ENCODE peak calls at places on chromosomes 12 and 14, in five cellular contexts. F is sigmoid colon, G is esophagus muscularis mucosa, Z is endothelial cell of umbilical vein, L is upper lobe of left lung. X is an unnamed sample.

GRCh38 chr14:21768875-21769257 is 95.2 kb upstream of the OR4E1 start:
- DNase-seq in L (no peak), F (no peak), G (no peak), Z (no peak), X (no peak)

GRCh38 chr12:42625611-42626010 is 36.1 kb upstream of the PRICKLE1 start:
- DNase-seq in L (no peak), Z (peak; percentile 22), G (no peak), F (no peak), X (no peak)

GRCh38 chr12:24853588-24853987 is 95.3 kb downstream of the BCAT1 start:
- DNase-seq in L (no peak), F (no peak), Z (peak; percentile 90), G (no peak), X (no peak)

GRCh38 chr14:61547186-61548121 is 147.9 kb upstream of the HIF1A start:
- DNase-seq in F (no peak), L (peak; percentile 52), G (no peak), Z (peak; percentile 60), X (no peak)

GRCh38 chr12:62703011-62703380 is 232.0 kb downstream of the PPM1H start:
- DNase-seq in L (no peak), G (no peak), F (no peak), Z (peak; percentile 59), X (peak; percentile 65)

GRCh38 chr12:19223018-19223417 is 93.5 kb downstream of the PLEKHA5 start:
- DNase-seq in F (no peak), Z (peak; percentile 43), L (no peak), G (no peak), X (no peak)

GRCh38 chr12:51869490-51869865 is 18.4 kb upstream of the ANKRD33 start:
- DNase-seq in F (no peak), L (no peak), Z (no peak), G (no peak), X (no peak)

GRCh38 chr12:123102381-123102780 is 48.5 kb downstream of the PITPNM2 start:
- DNase-seq in L (no peak), Z (no peak), G (no peak), F (no peak), X (no peak)

GRCh38 chr14:89792489-89793366 is 161.8 kb downstream of the EFCAB11 start:
- DNase-seq in G (no peak), Z (no peak), F (peak; percentile 69), L (no peak), X (no peak)

GRCh38 chr14:71113376-71113775 is 206.1 kb downstream of the PCNX1 start:
- DNase-seq in F (no peak), L (no peak), G (no peak), Z (no peak), X (no peak)

GRCh38 chr12:91355150-91356006 is 172.8 kb upstream of the DCN start:
- DNase-seq in F (peak; percentile 84), Z (peak; percentile 75), G (no peak), L (peak; percentile 61), X (peak; percentile 57)

GRCh38 chr14:51342226-51342625 is 102.2 kb downstream of the TMX1 start:
- DNase-seq in G (peak; percentile 1), F (no peak), L (no peak), Z (peak; percentile 26), X (no peak)

GRCh38 chr12:77013091-77013490 is 52.3 kb downstream of the E2F7 start:
- DNase-seq in L (no peak), Z (no peak), F (no peak), G (no peak), X (no peak)

GRCh38 chr14:105582639-105583038 is 56.3 kb downstream of the TMEM121 start:
- DNase-seq in F (no peak), G (peak; percentile 95), L (no peak), Z (peak; percentile 18), X (no peak)

GRCh38 chr14:81363746-81364400 is 36.3 kb downstream of the STON2 start:
- DNase-seq in Z (no peak), G (no peak), L (no peak), F (no peak), X (peak; percentile 85)

GRCh38 chr12:105273601-105274000 is 37.6 kb upstream of the APPL2 start:
- DNase-seq in G (no peak), L (no peak), Z (no peak), F (no peak), X (no peak)

GRCh38 chr12:15962760-15963159 is 51.6 kb downstream of the DERA start:
- DNase-seq in L (no peak), G (no peak), F (no peak), Z (no peak), X (no peak)

GRCh38 chr12:120598674-120599463 is 17.7 kb upstream of the POP5 start:
- DNase-seq in F (no peak), L (peak; percentile 37), Z (no peak), G (no peak), X (no peak)

GRCh38 chr14:97219356-97220017 is 422.3 kb downstream of the VRK1 start:
- DNase-seq in F (no peak), G (peak; percentile 72), Z (no peak), L (no peak), X (no peak)

GRCh38 chr12:2555487-2556082 is 239.2 kb upstream of the FKBP4 start:
- DNase-seq in Z (no peak), L (no peak), G (no peak), F (no peak), X (no peak)

GRCh38 chr12:2057041-2057792 is 4.4 kb downstream of the CACNA1C start:
- DNase-seq in L (peak; percentile 41), F (peak; percentile 90), G (no peak), Z (peak; percentile 34), X (no peak)

GRCh38 chr14:69675246-69675583 is 63.8 kb downstream of the SUSD6 start:
- DNase-seq in Z (no peak), F (no peak), G (no peak), L (peak; percentile 53), X (no peak)

GRCh38 chr14:51527073-51527472 is 124.6 kb upstream of the FRMD6 start:
- DNase-seq in Z (no peak), G (no peak), L (no peak), F (no peak), X (no peak)

GRCh38 chr12:68198490-68199086 is 27.0 kb downstream of the IL26 start:
- DNase-seq in G (no peak), F (no peak), Z (no peak), L (no peak), X (no peak)

GRCh38 chr14:65966188-65966587 is 520.0 kb upstream of the CCDC196 start:
- DNase-seq in F (no peak), Z (no peak), L (no peak), G (no peak), X (no peak)

GRCh38 chr12:30996255-30996654 is 69.7 kb downstream of the TSPAN11 start:
- DNase-seq in F (no peak), Z (peak; percentile 94), G (no peak), L (no peak), X (no peak)

GRCh38 chr12:103278329-103278728 is 217.4 kb downstream of the C12orf42 start:
- DNase-seq in F (no peak), L (no peak), G (no peak), Z (no peak), X (no peak)

GRCh38 chr12:115147916-115148315 is 463.9 kb upstream of the TBX3 start:
- DNase-seq in Z (no peak), G (peak; percentile 19), L (no peak), F (no peak), X (no peak)

GRCh38 chr12:85441740-85442139 is 161.7 kb downstream of the ALX1 start:
- DNase-seq in G (no peak), L (no peak), Z (peak; percentile 52), F (no peak), X (no peak)

GRCh38 chr12:93407963-93408283 is 30.2 kb downstream of the NUDT4 start:
- DNase-seq in L (no peak), F (no peak), Z (no peak), G (no peak), X (no peak)
- H3K36me3 ChIP-seq in L (peaks cover 27% of the 10 kb centered on the region), F (no peaks in the 10 kb centered on the region), Z (peaks cover 2% of the 10 kb centered on the region), G (peaks cover 31% of the 10 kb centered on the region), X (peaks cover 65% of the 10 kb centered on the region)

GRCh38 chr12:75715323-75715644 is 203.9 kb upstream of the KRR1 start:
- DNase-seq in F (no peak), L (no peak), Z (no peak), G (no peak), X (no peak)

GRCh38 chr12:75713434-75713833 is 202.0 kb upstream of the KRR1 start:
- DNase-seq in Z (no peak), G (no peak), F (no peak), L (no peak), X (no peak)

GRCh38 chr12:75714462-75715322 is 203.3 kb upstream of the KRR1 start:
- DNase-seq in F (no peak), L (no peak), G (no peak), Z (peak; percentile 21), X (no peak)

GRCh38 chr12:75717902-75718301 is 206.5 kb upstream of the KRR1 start:
- DNase-seq in G (no peak), L (no peak), F (no peak), Z (no peak), X (no peak)

DNA sequence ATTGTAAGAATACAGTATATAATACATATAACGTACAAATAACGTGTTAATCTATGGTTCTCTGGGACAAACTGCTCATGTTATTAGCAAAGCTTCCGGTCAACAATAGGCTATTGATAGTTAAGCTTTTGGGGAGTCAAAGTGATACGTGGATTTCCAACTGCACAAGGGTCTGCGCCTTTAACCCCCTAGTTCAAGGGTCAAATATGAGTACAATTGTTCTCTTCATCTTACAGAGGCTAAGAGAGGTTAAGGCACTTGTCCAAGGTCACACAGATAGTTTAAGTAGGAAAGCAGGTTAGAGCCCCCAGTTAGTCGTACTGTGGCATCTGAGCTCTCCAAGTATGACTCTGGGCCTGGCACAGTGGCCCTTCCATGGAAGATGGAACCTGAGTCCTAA is 204.3 kb upstream of the KRR1 start:
- DNase-seq in Z (no peak), F (no peak), L (no peak), G (no peak), X (no peak)
- TF ChIP-seq POLR2AphosphoS5 in Z (no peak), F (no peak), L (no peak), G (no peak), X (no peak)

GRCh38 chr12:64497484-64497883 is 45.6 kb downstream of the TBK1 start:
- DNase-seq in F (no peak), G (no peak), L (no peak), Z (no peak), X (no peak)

GRCh38 chr12:64494998-64495729 is 43.2 kb downstream of the TBK1 start:
- DNase-seq in G (no peak), Z (no peak), F (no peak), L (no peak), X (no peak)

GRCh38 chr12:64496839-64497400 is 45.0 kb downstream of the TBK1 start:
- DNase-seq in G (no peak), F (no peak), Z (no peak), L (no peak), X (no peak)

GRCh38 chr12:64491718-64492117 is 39.8 kb downstream of the TBK1 start:
- DNase-seq in G (no peak), L (no peak), Z (no peak), F (no peak), X (no peak)
- H3K36me3 ChIP-seq in G (peaks cover 100% of the 10 kb centered on the region), L (peaks cover 98% of the 10 kb centered on the region), Z (peaks cover 7% of the 10 kb centered on the region), F (no peaks in the 10 kb centered on the region), X (peaks cover 53% of the 10 kb centered on the region)

DNA sequence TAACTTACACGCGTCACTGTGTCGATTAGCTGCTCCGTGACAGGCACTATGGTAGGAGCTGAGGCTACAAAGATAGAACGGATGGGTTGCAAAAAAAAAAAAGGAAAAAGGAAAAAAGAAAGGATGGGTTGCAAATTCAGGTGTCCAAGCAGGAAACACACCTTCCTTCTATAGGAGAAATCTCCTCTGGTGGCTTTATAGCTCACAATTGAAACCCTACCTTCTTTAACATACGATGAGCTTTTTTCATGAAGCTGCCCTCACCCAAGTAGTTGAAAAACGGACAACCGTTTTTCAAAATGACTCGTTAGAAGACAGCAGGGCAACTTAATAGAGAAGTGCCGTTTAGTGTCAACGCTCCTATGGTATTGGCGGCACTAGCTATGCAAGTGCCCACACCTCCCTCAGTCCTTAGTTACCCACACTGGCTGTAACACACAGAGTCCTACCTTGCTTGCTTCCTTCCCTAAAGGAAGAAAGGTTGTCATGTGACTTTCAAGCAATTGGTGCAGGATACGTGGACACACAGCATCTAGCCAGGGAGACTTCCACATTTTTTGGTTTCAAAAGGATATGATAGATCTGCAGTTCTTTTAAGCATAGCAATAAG is 677 bp upstream of the TRIP11 start:
- DNase-seq in Z (peak; percentile 46), F (no peak), L (peak; percentile 39), G (peak; percentile 60), X (no peak)
- TF ChIP-seq POLR2AphosphoS5 in Z (no peak), F (no peak), L (peak; percentile 4), G (no peak), X (no peak)